ENCODE peak calls at places on chromosome 1, in eight cellular contexts. F is Panc1; H is NT2/D1; L is left lung; A is mesenchymal stem cell; U is naive thymus-derived CD4-positive, alpha-beta T cell; W is kidney; R is neuronal stem cell. S is an unnamed sample. For H3K4me1, the result is how much of the 10 kb centered on the place peaks cover.

GRCh38 chr1:1627261-1627841 is 4.6 kb upstream of the MMP23B start:
- DNase-seq in F (no peak), H (no peak), L (peak), A (no peak), U (no peak), W (no peak), R (no peak), S (no peak)

GRCh38 chr1:222880586-222880985 is 65.7 kb downstream of the DISP1 start:
- DNase-seq in F (no peak), H (no peak), L (no peak), A (peak), U (no peak), W (no peak), R (no peak), S (no peak)

GRCh38 chr1:9621032-9621431 is 30.5 kb upstream of the PIK3CD start:
- DNase-seq in F (no peak), H (no peak), L (no peak), A (no peak), U (no peak), W (no peak), R (no peak), S (no peak)

GRCh38 chr1:219322766-219323165 is 149.1 kb downstream of the LYPLAL1 start:
- DNase-seq in F (no peak), H (no peak), L (no peak), A (no peak), U (no peak), W (no peak), R (no peak), S (no peak)

GRCh38 chr1:43313771-43314170 is 13.0 kb downstream of the TIE1 start:
- DNase-seq in F (no peak), H (no peak), L (peak), A (no peak), U (no peak), W (no peak), R (no peak), S (no peak)

GRCh38 chr1:219529116-219529515 is 83.8 kb downstream of the ZC3H11B start:
- DNase-seq in F (no peak), H (no peak), L (no peak), A (no peak), U (no peak), W (no peak), R (peak), S (no peak)

GRCh38 chr1:12436817-12437599 is 181.0 kb downstream of the DHRS3 start:
- DNase-seq in F (no peak), H (no peak), L (no peak), A (peak), U (no peak), W (no peak), R (no peak), S (no peak)

GRCh38 chr1:94345148-94345721 is 73.0 kb upstream of the ABCD3 start:
- DNase-seq in F (no peak), H (no peak), L (no peak), A (no peak), U (no peak), W (no peak), R (no peak), S (no peak)

GRCh38 chr1:157955860-157956259 is 37.6 kb upstream of the KIRREL1 start:
- DNase-seq in F (no peak), H (no peak), L (no peak), A (no peak), U (no peak), W (no peak), R (no peak), S (no peak)

GRCh38 chr1:234912541-234913312 is 215.9 kb downstream of the TOMM20 start:
- DNase-seq in F (no peak), H (no peak), L (no peak), A (no peak), U (no peak), W (no peak), R (no peak), S (no peak)

GRCh38 chr1:213684454-213684853 is 303.3 kb upstream of the PROX1 start:
- DNase-seq in F (no peak), H (no peak), L (no peak), A (no peak), U (no peak), W (no peak), R (no peak), S (no peak)

GRCh38 chr1:58442114-58442513 is 104.4 kb downstream of the OMA1 start:
- DNase-seq in F (no peak), H (no peak), L (no peak), A (no peak), U (no peak), W (no peak), R (no peak), S (no peak)

GRCh38 chr1:70385477-70385876 is 25.6 kb upstream of the CTH start:
- DNase-seq in F (no peak), H (no peak), L (no peak), A (no peak), U (no peak), W (no peak), R (no peak), S (no peak)

GRCh38 chr1:90730247-90731022 is 13.3 kb upstream of the BARHL2 start:
- DNase-seq in F (no peak), H (no peak), L (peak), A (peak), U (peak), W (no peak), R (no peak), S (peak)

GRCh38 chr1:8813991-8814390 is 3.4 kb downstream of the RERE start:
- DNase-seq in F (no peak), H (no peak), L (no peak), A (peak), U (no peak), W (no peak), R (no peak), S (no peak)

GRCh38 chr1:93670141-93670540 is 11.5 kb downstream of the BCAR3 start:
- DNase-seq in F (no peak), H (no peak), L (no peak), A (peak), U (no peak), W (no peak), R (no peak), S (no peak)

GRCh38 chr1:108712605-108713150 is at the start of gene FNDC7:
- DNase-seq in F (no peak), H (no peak), L (no peak), A (no peak), U (no peak), W (no peak), R (no peak), S (no peak)

GRCh38 chr1:41800237-41800902 is 118.4 kb downstream of the HIVEP3 start:
- DNase-seq in F (no peak), H (no peak), L (no peak), A (no peak), U (no peak), W (no peak), R (no peak), S (no peak)

GRCh38 chr1:115874929-115875328 is 34.0 kb upstream of the NHLH2 start:
- DNase-seq in F (no peak), H (no peak), L (no peak), A (peak), U (no peak), W (no peak), R (no peak), S (no peak)

GRCh38 chr1:84247425-84248220 is 53.9 kb upstream of the SAMD13 start:
- DNase-seq in F (peak), H (no peak), L (no peak), A (peak), U (no peak), W (no peak), R (no peak), S (no peak)

GRCh38 chr1:37877991-37878544 is 18.7 kb upstream of the MTF1 start:
- DNase-seq in F (no peak), H (no peak), L (no peak), A (no peak), U (no peak), W (no peak), R (no peak), S (no peak)

GRCh38 chr1:56803561-56804156 is 15.5 kb downstream of the FYB2 start:
- DNase-seq in F (peak), H (peak), L (no peak), A (peak), U (no peak), W (no peak), R (peak), S (peak)

GRCh38 chr1:970242-970972 is 4.1 kb downstream of the PLEKHN1 start:
- DNase-seq in F (no peak), H (no peak), L (no peak), A (no peak), U (no peak), W (no peak), R (no peak), S (no peak)

GRCh38 chr1:46489638-46490602 is at the start of gene DMBX1:
- DNase-seq in F (no peak), H (peak), L (peak), A (peak), U (peak), W (peak), R (no peak), S (peak)

GRCh38 chr1:160346953-160347352 is 3.8 kb downstream of the NCSTN start:
- DNase-seq in F (no peak), H (no peak), L (no peak), A (no peak), U (no peak), W (no peak), R (no peak), S (no peak)

GRCh38 chr1:22738069-22738435 is 27.4 kb downstream of the EPHB2 start:
- DNase-seq in F (no peak), H (no peak), L (no peak), A (no peak), U (no peak), W (no peak), R (no peak), S (no peak)

GRCh38 chr1:1040004-1040991 is 20.4 kb downstream of the AGRN start:
- DNase-seq in F (no peak), H (no peak), L (peak), A (peak), U (peak), W (peak), R (peak), S (peak)

GRCh38 chr1:6118415-6118814 is 61.7 kb downstream of the CHD5 start:
- DNase-seq in F (no peak), H (no peak), L (no peak), A (no peak), U (no peak), W (no peak), R (no peak), S (no peak)

GRCh38 chr1:81584398-81584797 is 216.3 kb upstream of the ADGRL2 start:
- DNase-seq in F (no peak), H (no peak), L (no peak), A (peak), U (no peak), W (no peak), R (no peak), S (no peak)
- H3K4me1 ChIP-seq in F (under half), H (under half), L (under half), A (under half), U (under half), W (under half), R (under half), S (under half)

DNA sequence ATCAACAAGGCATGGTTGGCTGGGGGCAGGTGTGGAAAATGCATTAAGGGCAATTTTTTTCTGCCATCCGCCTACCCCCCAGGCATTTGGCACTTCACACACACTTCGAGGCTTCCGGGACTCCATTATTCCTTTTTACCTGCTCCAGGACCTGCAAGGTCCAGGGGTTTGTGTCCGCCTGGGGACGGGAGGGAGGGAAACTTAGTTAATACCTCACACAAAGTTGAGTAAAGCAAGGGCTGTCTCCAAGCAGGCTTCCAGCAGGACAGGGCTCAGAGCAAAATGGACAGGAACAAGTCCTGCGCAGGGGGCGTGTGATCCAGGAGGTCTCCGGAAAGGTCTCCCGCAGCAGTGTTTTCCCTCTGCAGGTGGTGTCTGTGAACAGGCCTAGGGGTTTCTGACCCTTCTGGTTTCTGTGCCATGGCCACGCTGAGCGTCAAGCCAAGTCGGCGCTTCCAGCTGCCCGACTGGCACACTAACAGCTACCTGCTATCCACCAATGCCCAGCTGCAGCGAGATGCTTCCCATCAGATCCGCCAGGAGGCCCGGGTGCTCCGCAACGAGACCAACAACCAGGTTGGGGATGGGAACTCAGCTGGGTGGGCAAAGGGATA is 715 bp downstream of the TEKT2 start:
- DNase-seq in F (no peak), H (no peak), L (no peak), A (no peak), U (peak), W (no peak), R (no peak), S (no peak)
- H3K4me1 ChIP-seq in F (under half), H (under half), L (under half), A (under half), U (under half), W (under half), R (under half), S (under half)

GRCh38 chr1:36382231-36382630 is 3.5 kb downstream of the STK40 start:
- DNase-seq in F (no peak), H (no peak), L (no peak), A (no peak), U (no peak), W (peak), R (no peak), S (no peak)

GRCh38 chr1:36377776-36378175 is 7.9 kb downstream of the STK40 start:
- DNase-seq in F (no peak), H (no peak), L (no peak), A (no peak), U (no peak), W (peak), R (no peak), S (no peak)

GRCh38 chr1:36380782-36381181 is 4.9 kb downstream of the STK40 start:
- DNase-seq in F (no peak), H (no peak), L (no peak), A (no peak), U (no peak), W (peak), R (no peak), S (no peak)

GRCh38 chr1:36381405-36381804 is 4.3 kb downstream of the STK40 start:
- DNase-seq in F (no peak), H (no peak), L (no peak), A (no peak), U (no peak), W (no peak), R (no peak), S (no peak)

DNA sequence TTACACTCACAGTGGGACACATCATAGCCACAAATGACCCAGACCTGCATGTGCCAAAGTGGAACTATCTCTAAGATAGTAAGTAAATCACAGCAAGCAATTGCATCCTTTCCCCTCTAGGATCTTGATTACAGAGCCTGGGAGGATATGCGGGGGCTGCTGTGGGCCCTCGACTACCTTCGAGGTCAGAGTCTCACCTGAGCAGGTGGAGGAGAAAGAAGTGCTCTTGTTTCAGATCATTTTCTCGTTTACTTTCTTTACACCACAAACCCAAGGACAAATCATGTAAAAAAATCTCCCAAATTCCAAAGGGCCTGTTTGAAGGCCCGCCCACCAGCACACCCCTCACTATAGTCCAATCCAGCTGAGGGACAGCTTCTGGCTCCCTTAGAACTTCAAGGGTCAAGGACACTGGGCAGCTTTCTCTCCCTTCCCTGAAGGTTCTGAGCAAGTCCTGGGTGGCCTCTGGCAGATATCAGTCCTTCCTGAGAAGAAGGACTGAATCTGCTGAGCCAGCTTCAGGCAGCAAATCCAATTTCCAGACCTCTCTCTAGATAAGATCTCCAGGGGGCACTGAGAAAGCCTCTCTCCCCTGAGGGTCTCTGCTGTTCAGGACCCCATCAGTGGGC is 5.6 kb downstream of the STK40 start:
- DNase-seq in F (no peak), H (no peak), L (no peak), A (no peak), U (no peak), W (no peak), R (no peak), S (no peak)
- H3K4me1 ChIP-seq in F (half or more), H (under half), L (under half), A (under half), U (under half), W (under half), R (under half), S (under half)

DNA sequence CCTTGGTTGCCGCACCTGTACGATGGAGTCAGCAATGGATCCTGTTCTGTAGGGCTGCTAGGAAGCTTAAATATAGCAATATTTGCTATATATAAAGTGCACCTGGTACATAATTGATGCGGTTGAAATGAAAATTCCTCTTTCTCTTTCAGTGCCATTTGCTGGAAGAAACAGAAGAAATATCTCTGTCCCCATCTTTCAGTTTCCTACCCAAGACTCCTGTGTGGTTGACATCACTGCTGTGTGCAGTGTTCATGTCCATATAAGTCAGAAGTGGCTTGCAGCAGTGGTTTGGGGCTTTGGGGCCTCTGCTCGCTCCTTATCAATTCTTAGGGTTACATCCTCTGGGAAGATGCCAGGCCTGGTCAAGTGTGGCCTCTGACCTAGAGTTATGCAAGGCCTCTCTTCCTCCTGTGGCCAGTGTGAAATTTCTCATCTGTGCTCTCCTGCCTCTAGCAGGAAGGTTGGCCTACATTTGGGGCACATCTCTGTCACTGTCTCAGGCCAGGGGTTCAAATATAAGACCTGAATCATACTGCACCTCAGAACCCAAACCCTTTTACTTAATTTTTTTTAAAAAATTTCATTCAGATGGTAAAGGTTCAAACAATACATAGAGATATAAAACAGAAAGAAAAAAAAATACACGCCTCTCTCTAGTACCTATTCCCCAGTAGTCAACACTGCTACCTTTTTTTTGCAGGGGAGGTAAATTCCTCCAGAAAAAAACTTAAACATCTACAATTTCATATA is 32.7 kb downstream of the MAPKAPK2 start:
- DNase-seq in F (no peak), H (no peak), L (no peak), A (peak), U (no peak), W (no peak), R (no peak), S (no peak)
- H3K4me1 ChIP-seq in F (under half), H (under half), L (under half), A (under half), U (half or more), W (under half), R (under half), S (under half)

GRCh38 chr1:205294175-205294913 is 27.2 kb downstream of the NUAK2 start:
- DNase-seq in F (peak), H (peak), L (no peak), A (peak), U (no peak), W (peak), R (peak), S (peak)
- H3K4me1 ChIP-seq in F (under half), H (under half), L (under half), A (under half), U (under half), W (under half), R (under half), S (under half)

GRCh38 chr1:228141871-228142615 is 2.0 kb downstream of the GUK1 start:
- DNase-seq in F (no peak), H (no peak), L (peak), A (peak), U (peak), W (peak), R (no peak), S (no peak)

GRCh38 chr1:228140724-228141081 is 624 bp downstream of the GUK1 start:
- DNase-seq in F (no peak), H (no peak), L (no peak), A (no peak), U (no peak), W (no peak), R (no peak), S (no peak)

GRCh38 chr1:228139406-228139930 is 611 bp upstream of the GUK1 start:
- DNase-seq in F (no peak), H (no peak), L (no peak), A (no peak), U (no peak), W (no peak), R (no peak), S (no peak)

GRCh38 chr1:228141082-228141870 is 1.2 kb downstream of the GUK1 start:
- DNase-seq in F (no peak), H (no peak), L (peak), A (peak), U (no peak), W (peak), R (no peak), S (peak)

DNA sequence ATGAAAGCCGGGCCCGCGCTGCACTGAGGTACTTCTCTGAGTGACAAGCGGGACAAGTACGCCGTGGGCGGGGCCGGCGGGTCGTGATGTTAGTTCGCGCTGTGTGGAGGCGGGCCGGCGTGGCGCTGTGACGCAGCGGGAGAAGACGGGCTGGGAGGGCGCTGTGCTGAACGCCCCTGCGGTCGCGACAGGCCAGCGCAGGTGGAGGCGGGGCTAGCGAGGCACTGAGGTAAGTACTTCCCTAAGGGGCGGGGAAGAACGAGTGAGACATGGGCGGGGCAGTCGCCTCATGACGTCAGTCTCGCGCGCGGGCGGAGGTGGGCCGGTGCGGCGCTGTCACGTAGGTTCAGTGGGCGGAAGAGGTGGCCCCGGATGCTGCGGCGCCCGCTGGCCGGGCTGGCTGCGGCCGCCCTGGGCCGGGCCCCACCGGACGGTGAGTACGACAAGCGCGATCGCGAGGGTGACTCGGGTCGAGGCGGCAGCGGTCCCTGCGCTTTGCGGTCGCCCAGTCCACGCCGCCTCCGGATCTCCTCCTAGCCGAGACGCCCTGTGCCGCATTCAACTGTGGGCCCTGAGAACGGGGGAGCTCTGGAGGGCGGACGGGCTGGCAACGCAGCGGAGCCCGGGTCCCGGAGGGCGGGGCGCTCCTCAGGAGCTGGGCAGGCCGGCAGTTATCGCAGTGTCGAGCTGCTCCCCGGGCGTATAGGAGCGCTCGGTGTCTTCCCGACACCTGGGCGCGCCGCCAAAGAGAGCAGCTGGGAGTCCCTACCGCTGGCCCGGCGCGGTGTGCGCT is at the start of gene GUK1:
- DNase-seq in F (peak), H (peak), L (peak), A (peak), U (peak), W (peak), R (peak), S (peak)
- H3K4me1 ChIP-seq in F (under half), H (under half), L (under half), A (under half), U (under half), W (under half), R (under half), S (under half)

S was measured in HAP-1.